ENCODE peak calls at places on chromosomes 16 and 17, in eight cellular contexts. T is dorsolateral prefrontal cortex, U is left lung, N is tibial nerve, O is IMR-90, B is GM23338, S is cardiac muscle cell, I is lower lobe of right lung. F is an unnamed sample.

GRCh38 chr16:74100405-74101316 is 196.0 kb upstream of the PSMD7 start:
- DNase-seq in O (no peak), N (no peak), U (no peak), T (no peak), I (no peak), S (no peak), B (peak), F (no peak)

GRCh38 chr17:7211512-7212277 is 7.9 kb downstream of the DLG4 start:
- DNase-seq in T (no peak), U (no peak), S (no peak), N (no peak), I (no peak), B (peak), O (no peak), F (no peak)

GRCh38 chr17:76524598-76525512 is 12.7 kb downstream of the CYGB start:
- DNase-seq in U (no peak), I (peak), S (no peak), N (no peak), B (no peak), O (peak), T (no peak), F (no peak)

GRCh38 chr16:3487521-3488410 is 7.5 kb downstream of the C16orf90 start:
- DNase-seq in I (no peak), S (no peak), B (peak), T (no peak), O (no peak), U (no peak), N (no peak), F (no peak)

GRCh38 chr17:78343433-78344201 is 16.3 kb downstream of the SOCS3 start:
- DNase-seq in N (no peak), U (peak), O (no peak), I (peak), B (peak), T (no peak), S (no peak), F (peak)

GRCh38 chr16:46762583-46762982 is 14.4 kb upstream of the MYLK3 start:
- DNase-seq in O (no peak), I (no peak), S (no peak), N (no peak), T (no peak), U (no peak), B (no peak), F (no peak)

GRCh38 chr16:48384982-48385271 is 286 bp downstream of the SIAH1 start:
- DNase-seq in B (peak), I (no peak), U (no peak), O (no peak), T (no peak), N (no peak), S (no peak), F (no peak)

GRCh38 chr16:3029499-3030127 is 5.8 kb downstream of the THOC6 start:
- DNase-seq in I (no peak), N (no peak), B (peak), U (no peak), O (peak), S (no peak), T (no peak), F (no peak)

GRCh38 chr17:56141046-56141839 is 12.0 kb upstream of the ANKFN1 start:
- DNase-seq in T (no peak), B (no peak), S (peak), U (no peak), I (no peak), O (peak), N (no peak), F (no peak)

GRCh38 chr17:55480907-55481306 is 30.3 kb downstream of the SMIM36 start:
- DNase-seq in T (no peak), B (no peak), S (no peak), O (no peak), U (no peak), I (no peak), N (no peak), F (no peak)

DNA sequence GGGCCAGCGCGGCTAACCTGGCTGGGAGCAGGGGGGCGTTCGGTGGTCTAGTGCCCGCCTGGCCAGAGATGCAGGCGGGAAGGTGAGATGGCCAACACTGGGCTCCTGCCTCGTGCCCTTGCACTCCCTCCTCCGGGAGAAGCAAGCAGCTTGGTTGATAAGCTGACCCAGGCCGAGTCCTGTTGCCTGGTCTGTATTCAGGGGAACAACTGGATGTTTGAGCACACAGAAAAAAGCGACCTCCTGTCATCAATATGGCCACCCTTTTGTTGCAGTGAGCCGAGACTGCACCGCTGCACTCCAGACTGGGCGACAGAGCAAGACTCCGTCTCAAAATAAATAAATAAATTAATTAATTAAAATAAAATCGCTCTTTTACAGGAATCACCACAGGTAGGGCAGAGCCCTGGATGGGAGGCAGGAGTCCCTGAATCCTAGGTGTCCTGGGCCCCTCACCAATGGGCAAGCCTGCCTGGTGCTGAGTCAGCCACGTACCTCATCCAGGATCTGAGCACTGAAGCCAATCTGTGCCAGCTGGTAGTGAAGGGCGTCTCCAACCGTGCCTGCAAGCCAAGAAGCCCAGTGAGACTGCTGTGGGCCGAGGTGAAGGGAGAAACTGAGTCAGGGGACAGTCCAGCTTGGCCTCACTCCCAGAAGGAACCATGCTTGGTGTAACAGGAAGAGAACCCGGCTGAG is 31.8 kb downstream of the HASPIN start:
- DNase-seq in S (no peak), B (no peak), U (no peak), N (no peak), T (no peak), I (no peak), O (no peak), F (no peak)
- H3K4me3 ChIP-seq in S (no peak), B (peak), U (peak), N (no peak), T (no peak), I (peak), O (no peak), F (peak)

GRCh38 chr17:45241315-45242011 is 19.8 kb downstream of the FMNL1 start:
- DNase-seq in I (peak), U (peak), T (no peak), N (no peak), B (peak), S (peak), O (no peak), F (no peak)

GRCh38 chr17:45238155-45238774 is 16.6 kb downstream of the FMNL1 start:
- DNase-seq in N (no peak), O (no peak), I (no peak), B (no peak), T (no peak), S (no peak), U (no peak), F (no peak)

GRCh38 chr17:45242015-45242414 is 19.9 kb downstream of the SPATA32 start:
- DNase-seq in B (no peak), T (no peak), I (no peak), S (no peak), O (no peak), N (no peak), U (no peak), F (no peak)

GRCh38 chr17:45243750-45244149 is 18.1 kb downstream of the SPATA32 start:
- DNase-seq in B (no peak), I (no peak), O (no peak), S (no peak), N (no peak), U (no peak), T (no peak), F (no peak)

DNA sequence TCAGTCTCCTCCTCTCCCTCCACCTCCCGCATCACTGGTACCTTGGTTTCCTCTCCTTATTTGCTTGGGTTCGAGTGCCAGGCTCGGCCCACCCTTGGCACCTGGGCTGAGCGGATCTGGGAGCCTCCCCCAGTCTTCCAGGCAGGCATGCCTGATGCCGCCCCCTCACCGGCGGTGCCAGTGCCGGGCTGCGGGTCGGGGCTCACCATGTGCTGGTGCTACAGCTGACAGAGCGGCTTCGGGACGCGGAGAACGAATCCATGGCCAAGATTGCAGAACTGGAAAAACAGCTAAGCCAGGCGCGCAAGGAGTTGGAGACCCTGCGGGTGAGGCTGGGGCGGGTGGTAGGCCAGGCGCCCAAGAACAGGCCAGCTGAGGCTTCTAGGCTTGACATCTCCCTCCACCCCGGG is 19.2 kb downstream of the FMNL1 start:
- DNase-seq in O (no peak), T (peak), N (no peak), B (peak), S (no peak), I (no peak), U (no peak), F (no peak)
- H3K4me3 ChIP-seq in O (no peak), T (peak), N (no peak), B (peak), S (peak), I (peak), U (peak), F (no peak)

DNA sequence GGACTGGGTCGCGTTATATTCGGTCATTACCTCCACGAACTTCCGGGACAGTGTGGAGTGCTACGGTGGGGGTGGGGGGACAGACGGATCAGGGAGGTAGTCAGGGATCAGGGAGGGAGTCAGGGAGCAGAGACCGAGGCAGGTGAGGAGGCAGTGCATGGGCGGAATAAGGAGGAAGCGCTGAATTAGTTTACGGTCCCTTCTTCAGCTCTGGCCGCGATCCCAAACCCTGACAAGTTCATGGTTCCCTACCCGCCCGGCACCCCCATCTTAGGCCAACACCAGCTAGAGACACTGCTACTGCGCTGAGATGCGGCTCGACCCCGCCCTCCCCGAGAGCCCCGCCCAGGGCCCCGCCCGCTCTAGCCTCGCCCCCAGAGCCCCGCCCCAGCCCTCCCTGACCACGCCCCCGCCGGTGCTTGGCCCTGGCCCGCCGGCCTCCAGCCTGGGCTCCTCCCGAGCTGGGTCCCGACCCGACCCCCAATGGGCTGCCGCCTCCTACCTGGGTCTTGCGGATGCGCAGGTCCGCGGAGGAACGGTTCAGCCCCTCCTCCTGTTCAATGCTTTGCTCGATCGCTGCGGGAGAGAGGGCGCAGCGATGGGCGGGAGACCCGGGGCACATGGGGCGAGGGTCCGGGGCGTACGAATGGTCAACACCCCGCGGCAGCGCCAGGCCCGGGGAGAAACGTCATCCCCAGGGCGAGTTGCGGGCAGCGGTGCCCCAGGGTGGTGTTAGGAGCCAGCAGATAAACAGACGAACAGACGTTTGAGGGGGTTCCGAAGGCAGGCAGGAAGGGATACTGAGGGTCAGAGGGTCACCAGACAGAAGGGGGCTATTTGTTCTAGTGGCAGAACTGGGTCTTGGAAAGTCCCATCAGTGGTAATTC is 12.2 kb downstream of the HSD3B7 start:
- DNase-seq in T (no peak), B (peak), N (peak), O (peak), U (peak), I (peak), S (peak), F (peak)
- H3K4me3 ChIP-seq in T (peak), B (peak), N (peak), O (peak), U (peak), I (peak), S (peak), F (peak)

GRCh38 chr16:85061566-85061965 is 34.0 kb downstream of the KIAA0513 start:
- DNase-seq in S (no peak), T (no peak), B (no peak), U (peak), I (peak), N (no peak), O (no peak), F (no peak)
- H3K4me3 ChIP-seq in S (no peak), T (no peak), B (no peak), U (no peak), I (no peak), N (no peak), O (no peak), F (no peak)

GRCh38 chr17:40327735-40328385 is 18.9 kb downstream of the RARA start:
- DNase-seq in T (no peak), B (no peak), I (peak), O (no peak), U (no peak), S (no peak), N (no peak), F (no peak)
- H3K4me3 ChIP-seq in T (no peak), B (no peak), I (no peak), O (no peak), U (no peak), S (no peak), N (no peak), F (peak)

GRCh38 chr16:86495357-86495701 is 15.0 kb upstream of the FOXF1 start:
- DNase-seq in T (no peak), B (no peak), U (no peak), I (no peak), S (no peak), N (no peak), O (no peak), F (no peak)
- H3K4me3 ChIP-seq in T (no peak), B (peak), U (no peak), I (peak), S (no peak), N (no peak), O (no peak), F (no peak)

GRCh38 chr16:86201746-86202145 is 302.8 kb downstream of the IRF8 start:
- DNase-seq in U (no peak), N (no peak), O (no peak), I (no peak), B (no peak), S (no peak), T (no peak), F (no peak)

GRCh38 chr16:86202760-86203426 is 303.9 kb downstream of the IRF8 start:
- DNase-seq in S (no peak), I (no peak), U (no peak), O (no peak), N (no peak), B (no peak), T (no peak), F (no peak)

GRCh38 chr16:86202267-86202666 is 303.3 kb downstream of the IRF8 start:
- DNase-seq in S (no peak), I (no peak), T (no peak), U (no peak), O (no peak), B (no peak), N (no peak), F (no peak)

GRCh38 chr16:86205521-86206245 is 304.6 kb upstream of the FOXF1 start:
- DNase-seq in S (peak), T (no peak), U (no peak), N (no peak), O (no peak), I (no peak), B (no peak), F (no peak)

GRCh38 chr16:86203557-86204275 is 304.8 kb downstream of the IRF8 start:
- DNase-seq in B (no peak), I (no peak), S (no peak), U (no peak), T (no peak), O (no peak), N (no peak), F (no peak)
- H3K4me3 ChIP-seq in B (no peak), I (no peak), S (no peak), U (no peak), T (no peak), O (no peak), N (no peak), F (no peak)

DNA sequence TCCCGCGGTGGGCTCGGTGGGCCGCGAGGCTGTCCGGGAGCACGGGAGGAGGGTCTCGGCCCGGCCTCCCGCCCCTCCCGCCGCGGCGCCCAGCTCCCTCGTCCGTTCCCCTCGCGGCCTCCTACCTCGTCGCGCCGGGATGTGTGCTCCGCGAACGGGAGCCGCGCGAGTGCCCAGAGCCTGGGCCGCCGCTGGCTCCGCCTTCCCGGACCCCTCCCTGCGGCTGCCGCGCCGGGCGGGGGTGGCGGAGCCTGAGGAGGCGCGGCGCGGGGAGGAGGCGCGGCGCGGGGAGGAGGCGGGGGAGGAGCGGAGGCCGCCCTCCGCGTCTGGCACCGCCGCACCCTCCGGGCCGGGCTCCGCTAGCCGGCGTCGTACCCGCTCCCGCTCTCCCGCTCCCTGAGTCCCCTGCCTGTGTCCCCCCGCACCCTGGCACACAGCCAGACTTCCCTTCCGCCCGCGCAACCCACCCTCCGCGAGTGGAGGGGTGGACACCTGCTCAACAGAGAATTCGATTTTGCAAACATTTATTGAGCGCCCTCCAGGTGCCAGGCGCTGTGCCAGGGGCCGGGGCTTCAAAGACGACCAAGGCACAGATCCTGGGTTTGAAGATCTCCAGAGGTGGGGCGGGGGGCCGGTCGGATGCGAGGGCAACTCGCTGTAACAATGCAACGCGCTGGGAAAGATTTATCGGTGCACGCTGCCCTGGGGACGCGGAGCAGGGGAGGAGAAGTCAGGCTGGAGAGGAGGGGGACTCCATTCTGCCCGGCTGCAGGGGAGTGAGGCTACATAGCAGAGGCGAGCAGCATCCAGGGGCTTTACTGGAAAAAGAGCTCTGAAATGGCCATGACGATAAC is at the start of gene MPP3:
- DNase-seq in N (peak), S (peak), I (peak), B (peak), O (peak), U (peak), T (no peak), F (peak)
- H3K4me3 ChIP-seq in N (peak), S (peak), I (peak), B (peak), O (peak), U (peak), T (peak), F (peak)

F was measured in naive thymus-derived CD4-positive, alpha-beta T cell.